ENCODE peak calls at places on chromosomes 11 and 22, in six cellular contexts. R is CD8-positive, alpha-beta T cell; L is fibroblast of lung; B is neural progenitor cell; I is uterus; C is endodermal cell. T is an unnamed sample.

GRCh38 chr11:79226136-79226535 is 214.7 kb downstream of the TENM4 start:
- DNase-seq in R (no peak), L (no peak), B (no peak), I (no peak), C (no peak), T (no peak)

GRCh38 chr22:33274214-33274828 is 216.1 kb upstream of the SYN3 start:
- DNase-seq in R (no peak), L (no peak), B (peak; percentile 70), I (no peak), C (peak; percentile 88), T (no peak)

GRCh38 chr22:32803020-32803758 is 1.7 kb downstream of the TIMP3 start:
- DNase-seq in R (no peak), L (peak; percentile 33), B (peak; percentile 40), I (peak; percentile 54), C (peak; percentile 67), T (no peak)

GRCh38 chr11:44127130-44127529 is 31.7 kb downstream of the EXT2 start:
- DNase-seq in R (no peak), L (no peak), B (no peak), I (no peak), C (no peak), T (no peak)

GRCh38 chr22:20749453-20749852 is 24.5 kb upstream of the SERPIND1 start:
- DNase-seq in R (no peak), L (no peak), B (no peak), I (no peak), C (no peak), T (no peak)

GRCh38 chr11:132228756-132229325 is 858.4 kb downstream of the NTM start:
- DNase-seq in R (no peak), L (no peak), B (no peak), I (no peak), C (no peak), T (no peak)

GRCh38 chr11:122720482-122720881 is 65.0 kb downstream of the UBASH3B start:
- DNase-seq in R (no peak), L (no peak), B (peak; percentile 30), I (no peak), C (no peak), T (no peak)

GRCh38 chr11:83115551-83115950 is 41.4 kb upstream of the PCF11 start:
- DNase-seq in R (no peak), L (no peak), B (peak; percentile 8), I (no peak), C (peak; percentile 58), T (no peak)

GRCh38 chr11:105137286-105137685 is 2.3 kb downstream of the CARD18 start:
- DNase-seq in R (no peak), L (no peak), B (no peak), I (no peak), C (no peak), T (no peak)

GRCh38 chr11:40118026-40118425 is 1341.4 kb downstream of the LRRC4C start:
- DNase-seq in R (no peak), L (no peak), B (no peak), I (no peak), C (no peak), T (no peak)

DNA sequence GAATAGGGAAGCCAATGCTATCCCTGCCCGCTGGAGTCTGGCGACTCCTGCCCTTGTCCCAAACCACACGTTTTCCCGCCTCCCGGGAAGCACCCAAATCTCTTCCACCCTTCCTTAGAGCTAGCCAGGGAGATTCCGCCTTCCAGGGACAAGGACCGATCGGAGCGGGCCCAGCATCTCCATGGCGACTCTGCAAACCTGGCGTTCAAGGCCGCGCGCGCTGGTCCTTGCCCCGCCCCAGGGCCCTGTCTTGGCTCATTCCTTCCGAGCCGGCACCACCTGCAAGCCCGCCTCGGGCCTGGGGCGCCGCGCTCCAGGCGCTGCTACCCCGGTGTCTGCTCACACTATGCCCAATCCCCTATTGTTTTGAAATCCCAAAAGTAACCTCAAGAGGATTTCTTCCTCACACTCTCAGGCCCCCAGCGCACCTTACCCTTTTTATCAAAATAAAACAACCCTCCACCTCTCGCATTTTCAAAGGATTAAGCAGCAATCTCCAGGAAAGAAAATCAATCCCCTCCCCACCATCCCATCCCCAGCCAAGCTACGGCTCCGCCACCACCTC is 994 bp downstream of the SLC1A2 start:
- DNase-seq in R (no peak), L (no peak), B (peak; percentile 42), I (no peak), C (peak; percentile 86), T (peak; percentile 26)
- H3K27ac ChIP-seq in R (no peak overlapping the region), L (no peak overlapping the region), B (no peak overlapping the region), I (no peak overlapping the region), C (no peak overlapping the region), T (peak overlapping the region; percentile 78)

DNA sequence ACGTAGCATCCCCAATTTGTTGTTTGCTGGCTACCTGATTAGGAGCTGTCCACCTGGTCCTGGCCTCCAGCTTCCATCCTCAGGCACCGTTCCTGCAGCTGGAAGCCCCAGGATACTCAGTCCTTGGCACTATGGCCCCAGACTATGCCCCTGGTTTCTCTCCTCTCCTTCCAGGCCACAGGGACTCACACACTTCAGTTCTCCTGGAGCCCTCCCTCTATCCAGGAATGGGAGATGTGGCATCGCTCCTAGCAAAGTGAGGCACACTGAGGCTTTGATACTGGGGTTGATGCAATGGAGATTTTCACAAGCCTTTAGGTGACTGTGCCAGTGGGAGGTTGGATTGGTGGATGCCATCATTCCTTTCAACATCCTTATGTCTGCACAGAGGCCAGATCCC is 142.8 kb upstream of the B3GAT1 start:
- DNase-seq in R (no peak), L (no peak), B (no peak), I (no peak), C (peak; percentile 13), T (no peak)
- H3K27ac ChIP-seq in R (no peak overlapping the region), L (no peak overlapping the region), B (no peak overlapping the region), I (no peak overlapping the region), C (no peak overlapping the region), T (no peak overlapping the region)

GRCh38 chr11:86793307-86793706 is 7.0 kb upstream of the PRSS23 start:
- DNase-seq in R (no peak), L (no peak), B (no peak), I (no peak), C (no peak), T (no peak)

GRCh38 chr11:86790867-86791849 is 9.2 kb upstream of the PRSS23 start:
- DNase-seq in R (no peak), L (no peak), B (no peak), I (no peak), C (no peak), T (no peak)

GRCh38 chr11:86787651-86788050 is 12.7 kb upstream of the PRSS23 start:
- DNase-seq in R (no peak), L (no peak), B (no peak), I (no peak), C (no peak), T (no peak)

GRCh38 chr11:86792150-86792549 is 8.2 kb upstream of the PRSS23 start:
- DNase-seq in R (no peak), L (no peak), B (no peak), I (no peak), C (no peak), T (no peak)

GRCh38 chr11:86790073-86790727 is 10.1 kb upstream of the PRSS23 start:
- DNase-seq in R (no peak), L (no peak), B (no peak), I (no peak), C (no peak), T (no peak)
- H3K27ac ChIP-seq in R (no peak overlapping the region), L (no peak overlapping the region), B (no peak overlapping the region), I (peak overlapping the region; percentile 56), C (no peak overlapping the region), T (no peak overlapping the region)

GRCh38 chr11:102452461-102453285 is at the start of gene TMEM123:
- DNase-seq in R (peak; percentile 92), L (peak; percentile 62), B (peak; percentile 90), I (peak; percentile 85), C (peak; percentile 90), T (peak; percentile 80)
- H3K27ac ChIP-seq in R (peak within 1 kb of the TSS; percentile 85), L (peak within 1 kb of the TSS; percentile 87), B (peak within 1 kb of the TSS; percentile 83), I (peak within 1 kb of the TSS; percentile 96), C (peak within 1 kb of the TSS; percentile 91), T (peak within 1 kb of the TSS; percentile 88)

GRCh38 chr11:65419773-65420481 is 2.7 kb upstream of the NEAT1 start:
- DNase-seq in R (peak; percentile 68), L (peak; percentile 97), B (peak; percentile 65), I (peak; percentile 90), C (peak; percentile 87), T (peak; percentile 88)

GRCh38 chr11:65422633-65423515 is at the start of gene NEAT1:
- DNase-seq in R (peak; percentile 93), L (peak; percentile 98), B (peak; percentile 77), I (peak; percentile 96), C (peak; percentile 94), T (peak; percentile 88)

GRCh38 chr11:65422104-65422632 is 430 bp upstream of the NEAT1 start:
- DNase-seq in R (peak; percentile 93), L (peak; percentile 99), B (peak; percentile 96), I (peak; percentile 99), C (peak; percentile 98), T (peak; percentile 96)

GRCh38 chr11:65420506-65421203 is 1.9 kb upstream of the NEAT1 start:
- DNase-seq in R (peak; percentile 29), L (no peak), B (no peak), I (no peak), C (no peak), T (no peak)

DNA sequence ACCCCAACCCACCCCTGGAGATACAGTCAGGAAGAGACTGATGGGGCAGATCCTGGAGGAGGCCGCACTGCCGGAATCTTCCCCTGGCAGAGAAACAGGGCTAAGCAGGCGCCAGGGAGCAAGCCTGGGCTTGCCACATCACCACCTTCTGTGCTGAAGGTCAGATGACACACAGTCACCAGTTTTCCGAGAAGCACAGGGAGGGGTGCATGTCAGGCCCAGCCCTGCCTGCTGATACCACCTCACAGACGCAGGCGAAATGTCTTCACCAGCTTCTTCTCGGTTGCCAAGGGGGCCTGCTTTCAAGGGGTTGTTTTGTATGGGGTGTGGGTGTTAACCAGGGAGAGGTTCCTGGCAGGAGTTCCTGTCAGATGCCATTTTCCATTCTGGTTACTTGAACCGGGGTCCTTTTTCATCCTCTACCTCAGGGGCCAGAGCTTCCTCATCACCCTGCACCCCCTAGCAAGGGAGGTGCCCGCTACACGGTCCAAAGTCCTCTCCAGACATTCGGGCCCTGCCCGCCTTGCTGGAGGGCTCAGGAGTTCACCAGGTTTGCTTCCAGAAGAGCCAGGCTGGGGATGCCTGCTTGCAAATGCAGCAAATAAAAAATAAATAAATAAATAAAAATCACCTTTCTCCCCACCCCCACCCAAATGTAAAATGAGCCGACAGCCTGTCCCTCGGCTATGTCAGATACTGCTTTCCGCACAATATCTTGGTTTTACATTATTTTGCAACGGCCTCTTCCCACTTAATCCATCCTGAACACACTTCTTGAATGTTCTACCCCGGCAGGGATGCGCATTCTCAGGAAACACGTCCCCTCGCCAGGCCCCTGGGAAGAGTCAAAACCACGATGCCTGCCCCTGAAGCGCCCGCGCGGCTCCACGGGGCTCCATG is 1.1 kb upstream of the NEAT1 start:
- DNase-seq in R (peak; percentile 90), L (peak; percentile 100), B (peak; percentile 39), I (peak; percentile 96), C (peak; percentile 83), T (peak; percentile 82)
- H3K27ac ChIP-seq in R (peak overlapping the region; percentile 99), L (peak overlapping the region; percentile 100), B (peak overlapping the region; percentile 32), I (peak overlapping the region; percentile 98), C (peak overlapping the region; percentile 99), T (peak overlapping the region; percentile 100)

DNA sequence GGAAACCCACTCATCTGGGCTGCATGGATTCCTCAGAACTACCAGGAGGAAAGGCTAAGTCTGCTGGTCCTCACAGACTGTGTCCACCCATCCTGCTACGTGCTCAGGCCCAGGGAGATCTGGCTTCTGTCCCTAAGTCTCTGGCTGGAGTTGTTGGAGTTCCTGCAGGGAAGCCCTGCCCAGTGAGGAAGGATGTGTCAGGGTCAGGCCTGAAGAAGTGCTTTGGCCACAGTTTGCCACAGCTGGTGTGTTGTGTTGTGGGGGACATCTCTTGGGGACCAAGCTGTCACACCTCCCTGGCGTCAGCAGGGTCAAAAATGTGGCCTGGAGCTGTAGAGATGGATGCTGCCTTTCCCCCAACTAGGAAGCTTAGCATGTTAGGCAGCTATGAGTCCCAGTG is 684.7 kb downstream of the METTL15 start:
- DNase-seq in R (no peak), L (no peak), B (no peak), I (no peak), C (no peak), T (no peak)
- H3K27ac ChIP-seq in R (no peak overlapping the region), L (no peak overlapping the region), B (no peak overlapping the region), I (no peak overlapping the region), C (no peak overlapping the region), T (no peak overlapping the region)